ENCODE peak calls at places on chromosomes 6 and 20, in seven cellular contexts. Z is HT1080; C is tibial nerve; H is activated CD8-positive, alpha-beta memory T cell treated with anti-CD3 and anti-CD28 coated beads for 4 hours; W is HTR-8/SVneo; Q is brain microvascular endothelial cell; S is RPMI7951. R is an unnamed sample.

GRCh38 chr6:95693108-95693507 is 115.8 kb downstream of the MANEA start:
- DNase-seq in Z (peak), C (no peak), H (no peak), W (no peak), Q (no peak), S (no peak), R (no peak)

GRCh38 chr6:113221850-113222249 is 635.3 kb upstream of the MARCKS start:
- DNase-seq in Z (no peak), C (no peak), H (no peak), W (no peak), Q (no peak), S (no peak), R (no peak)

GRCh38 chr6:36444470-36444869 is 1.7 kb downstream of the KCTD20 start:
- DNase-seq in Z (no peak), C (no peak), H (no peak), W (no peak), Q (peak), S (no peak), R (no peak)

GRCh38 chr6:12289655-12290489 is at the start of gene EDN1:
- DNase-seq in Z (peak), C (peak), H (no peak), W (peak), Q (peak), S (peak), R (peak)

GRCh38 chr6:75396005-75396800 is 97.4 kb downstream of the FILIP1 start:
- DNase-seq in Z (no peak), C (no peak), H (no peak), W (no peak), Q (no peak), S (no peak), R (no peak)

GRCh38 chr20:63116412-63117106 is 99.4 kb downstream of the YTHDF1 start:
- DNase-seq in Z (no peak), C (no peak), H (no peak), W (peak), Q (no peak), S (peak), R (no peak)

GRCh38 chr6:35049885-35050284 is 91.3 kb downstream of the TCP11 start:
- DNase-seq in Z (no peak), C (peak), H (no peak), W (no peak), Q (peak), S (peak), R (no peak)

GRCh38 chr6:154509421-154510143 is 903 bp downstream of the CNKSR3 start:
- DNase-seq in Z (peak), C (no peak), H (no peak), W (no peak), Q (no peak), S (peak), R (no peak)

GRCh38 chr20:18567739-18568091 is 483 bp downstream of the SMIM26 start:
- DNase-seq in Z (no peak), C (no peak), H (no peak), W (no peak), Q (no peak), S (no peak), R (no peak)

GRCh38 chr20:16475225-16475624 is 98.0 kb downstream of the KIF16B start:
- DNase-seq in Z (no peak), C (no peak), H (no peak), W (no peak), Q (peak), S (no peak), R (no peak)

GRCh38 chr20:59774204-59774641 is 159.2 kb downstream of the SYCP2 start:
- DNase-seq in Z (no peak), C (no peak), H (no peak), W (no peak), Q (no peak), S (no peak), R (no peak)

GRCh38 chr6:33383427-33384185 is 8.0 kb upstream of the KIFC1 start:
- DNase-seq in Z (no peak), C (no peak), H (no peak), W (no peak), Q (no peak), S (no peak), R (no peak)

GRCh38 chr6:36204068-36204753 is 7.7 kb downstream of the BRPF3 start:
- DNase-seq in Z (no peak), C (no peak), H (peak), W (no peak), Q (no peak), S (no peak), R (peak)

GRCh38 chr6:139597781-139598368 is 223.4 kb upstream of the CITED2 start:
- DNase-seq in Z (peak), C (peak), H (no peak), W (no peak), Q (peak), S (peak), R (no peak)

GRCh38 chr6:56757585-56757984 is 114.9 kb upstream of the DST start:
- DNase-seq in Z (no peak), C (no peak), H (no peak), W (no peak), Q (no peak), S (peak), R (no peak)

R was measured in T follicular helper cell.